ENCODE peak calls at places on chromosomes 2 and 18, in four cellular contexts. G is spleen, D is cardiac muscle cell, V is MM.1S. Y is an unnamed sample. For H3K27me3, the result is how much of the 10 kb centered on the place peaks cover.

GRCh38 chr2:46800218-46800617 is 115.4 kb downstream of the MCFD2 start:
- DNase-seq in G (no peak), D (no peak), V (no peak), Y (no peak)

GRCh38 chr2:109143214-109144187 is 14.5 kb downstream of the SH3RF3 start:
- DNase-seq in G (no peak), D (no peak), V (peak), Y (no peak)

GRCh38 chr2:29782531-29782930 is 138.9 kb downstream of the ALK start:
- DNase-seq in G (no peak), D (no peak), V (no peak), Y (no peak)

GRCh38 chr18:63253018-63253417 is 66.6 kb downstream of the BCL2 start:
- DNase-seq in G (no peak), D (no peak), V (no peak), Y (no peak)

GRCh38 chr2:237759176-237759575 is 39.4 kb upstream of the RBM44 start:
- DNase-seq in G (no peak), D (no peak), V (no peak), Y (no peak)

GRCh38 chr2:126797622-126798275 is 100.9 kb upstream of the TEX51 start:
- DNase-seq in G (peak), D (no peak), V (no peak), Y (no peak)

GRCh38 chr2:15272961-15273360 is 288.2 kb downstream of the NBAS start:
- DNase-seq in G (no peak), D (no peak), V (no peak), Y (no peak)

GRCh38 chr2:15941483-15941853 is 1.1 kb downstream of the MYCN start:
- DNase-seq in G (no peak), D (no peak), V (peak), Y (no peak)

GRCh38 chr2:172539767-172540166 is 16.1 kb upstream of the PDK1 start:
- DNase-seq in G (no peak), D (no peak), V (no peak), Y (no peak)

GRCh38 chr2:207504513-207505171 is 25.1 kb upstream of the CREB1 start:
- DNase-seq in G (no peak), D (peak), V (no peak), Y (no peak)

GRCh38 chr18:57997820-57998219 is 46.2 kb upstream of the NEDD4L start:
- DNase-seq in G (no peak), D (no peak), V (no peak), Y (no peak)

GRCh38 chr2:64052468-64053241 is 33.4 kb upstream of the VPS54 start:
- DNase-seq in G (no peak), D (peak), V (no peak), Y (no peak)

GRCh38 chr18:11885278-11885991 is 22.7 kb downstream of the MPPE1 start:
- DNase-seq in G (no peak), D (no peak), V (no peak), Y (no peak)

GRCh38 chr18:47407736-47408135 is 156.3 kb upstream of the SKOR2 start:
- DNase-seq in G (no peak), D (no peak), V (no peak), Y (no peak)

GRCh38 chr2:240782886-240783818 is 36.9 kb downstream of the KIF1A start:
- DNase-seq in G (peak), D (no peak), V (no peak), Y (no peak)
- H3K27me3 ChIP-seq in G (under half), D (under half), V (under half), Y (under half)

GRCh38 chr18:79961527-79962291 is 2.7 kb upstream of the HSBP1L1 start:
- DNase-seq in G (peak), D (no peak), V (no peak), Y (no peak)

GRCh38 chr18:79964330-79965118 is at the start of gene HSBP1L1:
- DNase-seq in G (peak), D (peak), V (peak), Y (peak)

GRCh38 chr18:79962311-79962710 is 2.1 kb upstream of the HSBP1L1 start:
- DNase-seq in G (peak), D (peak), V (no peak), Y (peak)

GRCh38 chr18:79963658-79964329 is 649 bp upstream of the HSBP1L1 start:
- DNase-seq in G (no peak), D (no peak), V (no peak), Y (no peak)

GRCh38 chr18:79962835-79963657 is 1.4 kb upstream of the HSBP1L1 start:
- DNase-seq in G (no peak), D (no peak), V (no peak), Y (no peak)
- H3K27me3 ChIP-seq in G (under half), D (under half), V (under half), Y (under half)

GRCh38 chr2:8216397-8216796 is 465.5 kb upstream of the ID2 start:
- DNase-seq in G (no peak), D (peak), V (no peak), Y (no peak)
- H3K27me3 ChIP-seq in G (under half), D (under half), V (under half), Y (under half)

GRCh38 chr2:151658081-151658480 is 76.2 kb downstream of the NEB start:
- DNase-seq in G (no peak), D (no peak), V (no peak), Y (no peak)
- H3K27me3 ChIP-seq in G (under half), D (under half), V (under half), Y (under half)

GRCh38 chr2:189577108-189577507 is 3.5 kb downstream of the SLC40A1 start:
- DNase-seq in G (no peak), D (no peak), V (no peak), Y (no peak)
- H3K27me3 ChIP-seq in G (under half), D (half or more), V (under half), Y (under half)

Y was measured in breast epithelium.